ENCODE peak calls at places on chromosomes 12 and 14, in five cellular contexts. A is GM10248, Z is progenitor cell of endocrine pancreas, G is foreskin fibroblast, L is spleen. R is an unnamed sample.

GRCh38 chr12:117321572-117321971 is 39.9 kb downstream of the NOS1 start:
- DNase-seq in Z (no peak), G (peak), L (no peak), A (no peak), R (no peak)

GRCh38 chr14:34554540-34555250 is 15.2 kb upstream of the EAPP start:
- DNase-seq in A (no peak), G (peak), Z (no peak), L (peak), R (no peak)

GRCh38 chr14:32078030-32078793 is 1.1 kb downstream of the ARHGAP5 start:
- DNase-seq in G (peak), L (no peak), Z (no peak), A (peak), R (peak)

GRCh38 chr14:100025111-100025510 is 40.1 kb upstream of the EVL start:
- DNase-seq in Z (no peak), G (peak), A (peak), L (no peak), R (no peak)

GRCh38 chr12:51923506-51924365 is 16.4 kb downstream of the ACVRL1 start:
- DNase-seq in L (peak), Z (peak), A (peak), G (peak), R (peak)

GRCh38 chr14:66330218-66330617 is 156.0 kb upstream of the CCDC196 start:
- DNase-seq in L (no peak), G (no peak), A (no peak), Z (no peak), R (no peak)

GRCh38 chr14:78135450-78135891 is 34.7 kb upstream of the NRXN3 start:
- DNase-seq in Z (no peak), A (no peak), G (no peak), L (no peak), R (no peak)

GRCh38 chr12:100058482-100059029 is 73.8 kb upstream of the ANKS1B start:
- DNase-seq in L (no peak), Z (no peak), G (peak), A (peak), R (no peak)

GRCh38 chr14:103384450-103385152 is 614 bp upstream of the MARK3 start:
- DNase-seq in A (no peak), G (no peak), Z (no peak), L (no peak), R (no peak)

GRCh38 chr14:103377522-103378041 is 7.6 kb upstream of the MARK3 start:
- DNase-seq in L (no peak), Z (no peak), G (no peak), A (no peak), R (no peak)

GRCh38 chr14:103382375-103382774 is 2.8 kb upstream of the MARK3 start:
- DNase-seq in L (no peak), G (peak), A (no peak), Z (no peak), R (no peak)

GRCh38 chr14:103378042-103378854 is 7.0 kb upstream of the MARK3 start:
- DNase-seq in G (no peak), L (no peak), Z (no peak), A (no peak), R (no peak)

DNA sequence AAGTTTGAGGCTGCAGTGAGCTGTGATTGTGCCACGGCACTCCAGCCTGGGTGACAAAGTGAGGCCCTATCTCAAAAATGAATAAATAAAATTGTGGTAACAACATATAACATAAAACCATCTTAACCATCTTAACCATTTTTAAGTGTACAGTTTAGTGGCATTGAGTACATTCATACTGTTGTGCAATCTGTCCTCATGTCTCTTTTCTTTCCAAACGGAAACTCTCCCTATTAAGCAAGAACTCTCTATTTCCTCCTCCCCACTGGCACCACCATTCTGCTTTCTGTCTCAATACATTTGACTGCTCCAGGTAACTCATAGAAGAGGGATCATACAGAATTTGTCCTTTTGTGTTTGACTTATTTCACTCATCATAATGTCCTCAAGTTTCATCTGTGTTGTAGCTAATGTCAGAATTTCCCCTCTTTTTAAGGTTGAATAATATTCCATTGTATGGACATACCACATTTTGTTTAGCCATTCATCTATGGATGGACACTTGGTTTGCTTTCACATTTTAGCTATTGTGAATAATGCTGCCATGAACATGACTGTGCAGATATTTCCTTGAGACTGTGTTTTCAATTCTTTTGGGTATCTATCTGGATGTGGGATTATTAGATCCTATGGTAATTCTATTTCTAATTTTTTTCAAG is 4.4 kb upstream of the MARK3 start:
- DNase-seq in Z (no peak), A (no peak), G (peak), L (no peak), R (no peak)
- TF ChIP-seq CTCF in Z (no peak), A (no peak), G (no peak), L (no peak), R (no peak)

DNA sequence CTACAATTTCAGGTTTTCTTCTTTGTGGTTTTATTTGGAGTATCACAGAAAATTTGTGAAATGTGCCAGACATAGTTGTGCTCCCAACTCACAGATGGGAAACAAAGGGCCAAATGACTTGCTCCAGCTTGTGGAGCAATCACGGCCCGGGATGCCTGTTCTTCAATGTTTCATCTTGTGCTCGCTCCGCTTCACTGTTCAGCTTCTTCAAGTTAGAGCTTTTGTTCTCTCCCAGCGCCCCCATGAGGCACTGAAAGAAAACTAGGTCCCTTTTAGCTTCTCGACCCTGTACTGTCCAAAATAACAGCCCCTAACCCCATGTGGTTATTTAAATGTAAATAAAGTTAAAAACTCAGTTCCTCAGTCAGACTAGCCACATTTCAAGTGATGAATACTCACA is 187.9 kb upstream of the STXBP6 start:
- DNase-seq in Z (no peak), G (peak), A (no peak), L (no peak), R (no peak)
- TF ChIP-seq CTCF in Z (peak), G (peak), A (no peak), L (no peak), R (no peak)

DNA sequence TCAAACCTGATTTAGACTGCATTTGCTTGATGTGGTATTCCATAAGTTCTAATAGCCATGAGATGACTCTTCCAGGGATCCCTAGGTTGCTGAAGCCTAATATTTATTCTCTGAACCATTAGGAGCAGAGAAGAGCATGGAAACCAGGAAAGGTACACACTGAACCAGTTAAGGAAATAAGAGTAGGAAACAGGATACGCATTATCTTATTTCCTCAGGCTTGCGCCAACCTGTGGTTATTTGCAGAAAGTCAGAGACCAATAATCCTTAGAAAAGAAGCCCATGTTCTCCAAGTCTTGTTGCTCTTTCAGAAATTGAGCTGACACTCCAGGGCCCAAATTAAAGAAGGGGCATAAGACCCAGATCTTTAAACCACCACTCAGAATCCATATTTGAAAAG is 41.8 kb upstream of the SMUG1 start:
- DNase-seq in Z (no peak), G (peak), L (no peak), A (no peak), R (no peak)
- TF ChIP-seq CTCF in Z (no peak), G (no peak), L (no peak), A (no peak), R (no peak)

GRCh38 chr14:92553456-92553855 is 39.9 kb downstream of the RIN3 start:
- DNase-seq in Z (no peak), A (no peak), L (no peak), G (peak), R (no peak)

GRCh38 chr14:92549853-92550244 is 36.3 kb downstream of the RIN3 start:
- DNase-seq in L (no peak), G (peak), Z (no peak), A (no peak), R (no peak)

GRCh38 chr14:92549096-92549852 is 35.7 kb downstream of the RIN3 start:
- DNase-seq in G (peak), L (no peak), Z (no peak), A (no peak), R (no peak)

GRCh38 chr14:92552066-92552465 is 38.5 kb downstream of the RIN3 start:
- DNase-seq in G (no peak), A (no peak), Z (no peak), L (no peak), R (no peak)

DNA sequence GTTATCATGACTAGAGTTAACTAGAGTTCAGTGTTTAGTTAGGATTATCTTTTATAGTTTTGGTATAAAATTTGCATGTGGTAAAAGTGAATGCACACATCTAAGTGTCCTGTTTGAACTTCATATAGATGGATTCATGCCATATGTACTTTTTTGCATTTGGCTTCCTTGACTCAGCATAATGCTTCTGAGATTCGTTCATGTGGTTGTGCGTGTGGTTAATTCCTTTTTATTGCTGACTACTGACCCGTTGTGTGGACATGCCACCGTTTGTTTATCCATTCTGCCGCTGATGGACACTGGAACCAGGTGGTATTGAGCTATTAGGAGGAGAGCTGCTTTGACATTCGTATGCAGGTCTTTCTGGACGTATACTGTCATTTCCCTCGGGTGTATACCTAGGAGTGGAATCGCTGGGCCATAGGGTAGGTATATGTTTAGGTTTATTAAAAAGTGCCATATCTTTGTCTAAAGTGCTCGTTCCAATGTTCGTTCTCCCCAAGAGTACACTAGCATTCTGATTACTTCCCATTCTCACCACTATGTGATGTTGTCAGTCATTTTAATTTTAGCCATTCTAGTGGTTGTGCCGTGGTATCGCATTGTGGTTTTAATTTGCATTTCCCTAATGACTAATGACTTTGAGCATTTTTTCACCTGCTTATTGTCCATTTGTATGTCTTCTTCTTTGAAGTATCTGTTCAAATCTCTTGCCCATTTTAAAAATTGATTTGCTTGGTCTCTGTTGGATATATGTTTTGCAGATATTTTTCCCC is 37.7 kb downstream of the RIN3 start:
- DNase-seq in L (no peak), G (no peak), A (peak), Z (no peak), R (no peak)
- TF ChIP-seq CTCF in L (peak), G (no peak), A (peak), Z (peak), R (no peak)

GRCh38 chr12:46458500-46459106 is 86.0 kb upstream of the SLC38A2 start:
- DNase-seq in A (no peak), Z (no peak), G (no peak), L (no peak), R (no peak)
- TF ChIP-seq CTCF in A (no peak), Z (no peak), G (no peak), L (no peak), R (no peak)

DNA sequence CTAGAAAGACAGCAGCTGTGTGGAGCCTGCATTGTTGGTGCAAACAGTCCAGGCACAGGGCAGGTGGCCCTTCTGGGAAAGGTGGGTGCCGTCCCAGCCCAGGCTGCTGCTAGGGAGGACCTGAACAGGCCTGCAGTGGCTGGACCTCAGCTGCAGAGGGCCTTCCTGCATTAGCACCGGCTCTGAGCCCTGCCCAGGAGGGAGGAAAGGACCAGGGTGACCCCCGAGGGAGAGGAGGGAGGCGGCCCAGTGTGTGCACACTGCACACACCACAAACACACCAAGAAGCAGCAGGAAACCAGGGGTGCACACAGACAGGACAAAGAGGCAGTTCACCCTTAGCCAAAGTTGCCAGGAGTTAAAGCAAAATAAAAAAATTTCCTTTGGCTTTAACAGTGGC is 8.0 kb upstream of the PGAM5 start:
- DNase-seq in Z (no peak), L (no peak), A (no peak), G (no peak), R (no peak)
- TF ChIP-seq CTCF in Z (no peak), L (no peak), A (no peak), G (no peak), R (no peak)

GRCh38 chr12:75271576-75271975 is 58.5 kb downstream of the CAPS2 start:
- DNase-seq in G (no peak), Z (no peak), L (no peak), A (no peak), R (no peak)
- TF ChIP-seq CTCF in G (no peak), Z (no peak), L (no peak), A (no peak), R (no peak)

GRCh38 chr14:67618617-67619063 is 1.1 kb upstream of the ARG2 start:
- DNase-seq in L (no peak), Z (no peak), G (peak), A (peak), R (no peak)
- TF ChIP-seq CTCF in L (peak), Z (peak), G (peak), A (peak), R (peak)

R was measured in mesothelial cell of epicardium.